ENCODE peak calls at places on chromosomes 6 and 20, in six cellular contexts. Y, E, I, W, Q and H are unnamed samples.

GRCh38 chr6:24646771-24647170 is 780 bp upstream of the KIAA0319 start:
- DNase-seq in W (no peak), Q (no peak), E (no peak), I (no peak), Y (no peak), H (no peak)

GRCh38 chr20:6636209-6637159 is 131.0 kb upstream of the BMP2 start:
- DNase-seq in W (peak), Q (peak), I (no peak), E (no peak), Y (no peak), H (peak)

GRCh38 chr6:8065519-8065911 is 1.3 kb upstream of the BLOC1S5 start:
- DNase-seq in I (no peak), Q (no peak), Y (no peak), W (no peak), E (no peak), H (no peak)

GRCh38 chr6:79824231-79824630 is 123.1 kb downstream of the ELOVL4 start:
- DNase-seq in I (no peak), W (no peak), Q (no peak), E (no peak), Y (no peak), H (no peak)

GRCh38 chr6:107491791-107492674 is 2.1 kb downstream of the SOBP start:
- DNase-seq in Y (no peak), E (no peak), I (no peak), Q (peak), W (no peak), H (no peak)

GRCh38 chr20:57073402-57073801 is 193.0 kb downstream of the BMP7 start:
- DNase-seq in W (no peak), E (no peak), Y (no peak), I (no peak), Q (no peak), H (no peak)

GRCh38 chr6:39370021-39370420 is 47.5 kb upstream of the KCNK16 start:
- DNase-seq in E (no peak), Y (no peak), Q (no peak), I (no peak), W (no peak), H (no peak)

GRCh38 chr6:17305219-17306001 is 24.2 kb downstream of the RBM24 start:
- DNase-seq in W (no peak), Q (no peak), E (no peak), I (no peak), Y (no peak), H (no peak)

GRCh38 chr20:13355386-13355785 is 134.3 kb downstream of the ISM1 start:
- DNase-seq in Y (no peak), I (no peak), Q (no peak), W (no peak), E (no peak), H (no peak)

GRCh38 chr6:149499066-149499465 is 14.3 kb upstream of the ZC3H12D start:
- DNase-seq in E (no peak), Y (no peak), Q (no peak), I (no peak), W (no peak), H (no peak)

GRCh38 chr20:51067792-51068191 is 44.9 kb upstream of the KCNG1 start:
- DNase-seq in Q (no peak), W (no peak), Y (no peak), E (no peak), I (no peak), H (no peak)

GRCh38 chr6:167704396-167704801 is 122.3 kb upstream of the AFDN start:
- DNase-seq in I (no peak), W (no peak), Q (no peak), Y (no peak), E (no peak), H (peak)

GRCh38 chr6:112289039-112289566 is 34.7 kb upstream of the LAMA4 start:
- DNase-seq in Y (no peak), W (no peak), I (peak), E (no peak), Q (peak), H (no peak)

GRCh38 chr6:104689551-104690205 is 170.0 kb downstream of the HACE1 start:
- DNase-seq in W (no peak), E (no peak), Y (no peak), I (no peak), Q (no peak), H (no peak)

GRCh38 chr20:16051968-16052367 is 521.3 kb downstream of the KIF16B start:
- DNase-seq in W (no peak), E (no peak), Y (no peak), Q (no peak), I (no peak), H (no peak)

GRCh38 chr20:19867074-19867473 is 109.0 kb downstream of the RIN2 start:
- DNase-seq in W (no peak), E (no peak), I (no peak), Y (no peak), Q (no peak), H (no peak)

GRCh38 chr6:69593706-69594105 is 203.1 kb downstream of the LMBRD1 start:
- DNase-seq in W (no peak), Y (no peak), E (no peak), I (no peak), Q (no peak), H (no peak)

GRCh38 chr6:84762941-84763396 is 1.4 kb downstream of the TBX18 start:
- DNase-seq in Y (no peak), Q (no peak), W (no peak), E (no peak), I (peak), H (no peak)

GRCh38 chr6:169170583-169170955 is 83.1 kb downstream of the THBS2 start:
- DNase-seq in Q (no peak), W (no peak), I (peak), Y (no peak), E (no peak), H (no peak)

GRCh38 chr6:2986722-2987196 is 12.9 kb upstream of the NQO2 start:
- DNase-seq in Q (no peak), W (no peak), E (no peak), I (no peak), Y (no peak), H (no peak)

GRCh38 chr20:48725589-48725991 is 102.2 kb downstream of the PREX1 start:
- DNase-seq in W (no peak), Y (no peak), I (peak), Q (no peak), E (no peak), H (peak)

GRCh38 chr6:25922301-25922700 is 8.2 kb downstream of the SLC17A2 start:
- DNase-seq in Y (no peak), E (no peak), W (no peak), I (no peak), Q (no peak), H (no peak)

GRCh38 chr6:3612341-3613041 is 139.0 kb downstream of the PXDC1 start:
- DNase-seq in Y (no peak), W (peak), Q (peak), I (no peak), E (no peak), H (peak)

GRCh38 chr6:123640567-123641187 is 3.9 kb upstream of the TRDN start:
- DNase-seq in Q (no peak), Y (no peak), E (no peak), I (no peak), W (no peak), H (no peak)

GRCh38 chr6:106745824-106746610 is 116.6 kb downstream of the QRSL1 start:
- DNase-seq in Y (no peak), E (no peak), W (peak), Q (peak), I (no peak), H (no peak)

GRCh38 chr20:52978851-52979250 is 6.7 kb downstream of the TSHZ2 start:
- DNase-seq in Y (no peak), Q (no peak), E (no peak), W (no peak), I (no peak), H (no peak)

GRCh38 chr6:148203281-148203925 is 139.2 kb upstream of the SASH1 start:
- DNase-seq in Y (no peak), I (no peak), Q (no peak), W (no peak), E (no peak), H (no peak)

GRCh38 chr6:138188278-138188923 is 26.7 kb downstream of the ARFGEF3 start:
- DNase-seq in E (no peak), Q (peak), I (no peak), Y (no peak), W (no peak), H (no peak)

GRCh38 chr20:10476319-10476724 is 41.2 kb downstream of the SLX4IP start:
- DNase-seq in Y (no peak), Q (no peak), W (no peak), I (no peak), E (no peak), H (no peak)

GRCh38 chr6:115768469-115768868 is 292.2 kb downstream of the FRK start:
- DNase-seq in Q (no peak), E (no peak), W (no peak), Y (no peak), I (no peak), H (no peak)

GRCh38 chr6:138099832-138100231 is 7.4 kb downstream of the PERP start:
- DNase-seq in E (no peak), I (no peak), W (no peak), Y (no peak), Q (no peak), H (no peak)